ENCODE peak calls at places on chromosomes 5 and 9, in eight cellular contexts. E is PC-9, Z is fibroblast of lung, W is GM23248, S is neural progenitor cell, B is HCT116, U is GM12878, J is mammary epithelial cell. L is an unnamed sample.
A peak's percentile ranks its signal among the peaks of the same experiment; 100 is the strongest.

GRCh38 chr5:153968761-153969562 is 69.7 kb downstream of the FAM114A2 start:
- DNase-seq in E (no peak), Z (no peak), W (no peak), S (no peak), B (no peak), U (no peak), J (no peak), L (no peak)

GRCh38 chr9:131714161-131714646 is 25.7 kb downstream of the RAPGEF1 start:
- DNase-seq in E (no peak), Z (peak; percentile 94), W (peak; percentile 97), S (no peak), B (no peak), U (no peak), J (peak; percentile 93), L (peak; percentile 97)

GRCh38 chr9:125820100-125820804 is 73.1 kb downstream of the PBX3 start:
- DNase-seq in E (no peak), Z (peak; percentile 57), W (no peak), S (no peak), B (no peak), U (no peak), J (no peak), L (no peak)

GRCh38 chr5:122493776-122494518 is 181.9 kb downstream of the SNCAIP start:
- DNase-seq in E (no peak), Z (peak; percentile 45), W (no peak), S (no peak), B (no peak), U (no peak), J (no peak), L (no peak)

GRCh38 chr5:135246923-135247795 is 151.9 kb downstream of the MACROH2A1 start:
- DNase-seq in E (peak; percentile 90), Z (peak; percentile 98), W (peak; percentile 98), S (no peak), B (peak; percentile 79), U (no peak), J (peak; percentile 93), L (peak; percentile 95)

GRCh38 chr5:1789838-1790462 is 9.7 kb downstream of the MRPL36 start:
- DNase-seq in E (peak; percentile 64), Z (peak; percentile 94), W (peak; percentile 84), S (no peak), B (no peak), U (no peak), J (peak; percentile 71), L (peak; percentile 89)

GRCh38 chr5:132291026-132291425 is 3.2 kb upstream of the SLC22A4 start:
- DNase-seq in E (no peak), Z (no peak), W (no peak), S (no peak), B (no peak), U (no peak), J (no peak), L (no peak)

GRCh38 chr5:160231789-160232342 is 2.6 kb downstream of the FABP6 start:
- DNase-seq in E (no peak), Z (peak; percentile 6), W (no peak), S (no peak), B (no peak), U (peak; percentile 40), J (no peak), L (no peak)

GRCh38 chr9:96087669-96088299 is 212.3 kb downstream of the ERCC6L2 start:
- DNase-seq in E (no peak), Z (no peak), W (no peak), S (peak; percentile 52), B (no peak), U (no peak), J (no peak), L (no peak)

GRCh38 chr5:134392301-134392700 is 19.4 kb downstream of the CDKN2AIPNL start:
- DNase-seq in E (no peak), Z (no peak), W (no peak), S (no peak), B (no peak), U (no peak), J (no peak), L (peak; percentile 43)

GRCh38 chr9:125126019-125126746 is 17.1 kb downstream of the SCAI start:
- DNase-seq in E (peak; percentile 39), Z (peak; percentile 100), W (peak; percentile 99), S (no peak), B (no peak), U (peak; percentile 50), J (peak; percentile 90), L (peak; percentile 99)

GRCh38 chr5:97967292-97967691 is 784.2 kb upstream of the RIOK2 start:
- DNase-seq in E (no peak), Z (no peak), W (no peak), S (no peak), B (no peak), U (no peak), J (no peak), L (no peak)

GRCh38 chr9:107810493-107810931 is 320.9 kb upstream of the KLF4 start:
- DNase-seq in E (no peak), Z (peak; percentile 20), W (peak; percentile 45), S (no peak), B (no peak), U (no peak), J (peak; percentile 21), L (peak; percentile 59)

GRCh38 chr9:87441251-87441650 is 56.4 kb upstream of the DAPK1 start:
- DNase-seq in E (no peak), Z (peak; percentile 58), W (peak; percentile 59), S (no peak), B (no peak), U (no peak), J (peak; percentile 63), L (peak; percentile 6)

GRCh38 chr5:148730272-148730954 is 76.1 kb upstream of the HTR4 start:
- DNase-seq in E (no peak), Z (peak; percentile 64), W (peak; percentile 60), S (no peak), B (no peak), U (no peak), J (peak; percentile 39), L (peak; percentile 31)

GRCh38 chr9:117290306-117290705 is 124.6 kb downstream of the ASTN2 start:
- DNase-seq in E (no peak), Z (no peak), W (no peak), S (no peak), B (no peak), U (no peak), J (no peak), L (no peak)

GRCh38 chr5:113162770-113163169 is 186.2 kb downstream of the DCP2 start:
- DNase-seq in E (peak; percentile 84), Z (peak; percentile 80), W (peak; percentile 73), S (no peak), B (peak; percentile 72), U (no peak), J (peak; percentile 90), L (peak; percentile 67)

GRCh38 chr9:17824191-17824926 is 245.5 kb downstream of the SH3GL2 start:
- DNase-seq in E (no peak), Z (peak; percentile 43), W (no peak), S (peak; percentile 46), B (no peak), U (no peak), J (no peak), L (no peak)

GRCh38 chr9:34983209-34983608 is 6.3 kb upstream of the DNAJB5 start:
- DNase-seq in E (no peak), Z (no peak), W (no peak), S (no peak), B (no peak), U (peak; percentile 48), J (no peak), L (no peak)

GRCh38 chr5:2187156-2187555 is 304.4 kb upstream of the IRX4 start:
- DNase-seq in E (no peak), Z (no peak), W (no peak), S (no peak), B (no peak), U (no peak), J (no peak), L (no peak)

GRCh38 chr9:99647617-99648016 is 174.1 kb upstream of the NR4A3 start:
- DNase-seq in E (no peak), Z (no peak), W (no peak), S (no peak), B (no peak), U (no peak), J (no peak), L (no peak)

GRCh38 chr5:160271396-160271795 is 41.0 kb downstream of the CCNJL start:
- DNase-seq in E (no peak), Z (no peak), W (no peak), S (peak; percentile 42), B (no peak), U (no peak), J (no peak), L (peak; percentile 59)

GRCh38 chr9:115944166-115944948 is 209.2 kb upstream of the PAPPA start:
- DNase-seq in E (no peak), Z (peak; percentile 100), W (peak; percentile 97), S (peak; percentile 4), B (no peak), U (no peak), J (peak; percentile 98), L (peak; percentile 100)
- H2AFZ ChIP-seq in E (no peak overlapping the region), Z (no peak overlapping the region), W (peak overlapping the region; percentile 4), S (peak overlapping the region; percentile 32), B (no peak overlapping the region), U (no peak overlapping the region), J (peak overlapping the region; percentile 65), L (no peak overlapping the region)

GRCh38 chr5:124910354-124911016 is 164.0 kb upstream of the ZNF608 start:
- DNase-seq in E (no peak), Z (no peak), W (no peak), S (no peak), B (no peak), U (no peak), J (no peak), L (no peak)

GRCh38 chr5:124909734-124910133 is 163.3 kb upstream of the ZNF608 start:
- DNase-seq in E (no peak), Z (no peak), W (no peak), S (no peak), B (no peak), U (no peak), J (no peak), L (no peak)

GRCh38 chr5:124907098-124907644 is 160.7 kb upstream of the ZNF608 start:
- DNase-seq in E (no peak), Z (no peak), W (no peak), S (no peak), B (no peak), U (no peak), J (peak; percentile 44), L (no peak)

GRCh38 chr5:124906339-124907097 is 160.1 kb upstream of the ZNF608 start:
- DNase-seq in E (no peak), Z (peak; percentile 78), W (peak; percentile 82), S (peak; percentile 53), B (no peak), U (no peak), J (peak; percentile 32), L (peak; percentile 90)

GRCh38 chr5:124908603-124909451 is 162.4 kb upstream of the ZNF608 start:
- DNase-seq in E (peak; percentile 67), Z (peak; percentile 77), W (peak; percentile 43), S (peak; percentile 36), B (no peak), U (peak; percentile 75), J (peak; percentile 45), L (peak; percentile 79)
- H2AFZ ChIP-seq in E (no peak overlapping the region), Z (no peak overlapping the region), W (no peak overlapping the region), S (no peak overlapping the region), B (no peak overlapping the region), U (no peak overlapping the region), J (no peak overlapping the region), L (no peak overlapping the region)

GRCh38 chr5:176441921-176442323 is 6.3 kb upstream of the FAF2 start:
- DNase-seq in E (peak; percentile 45), Z (peak; percentile 34), W (peak; percentile 68), S (peak; percentile 18), B (no peak), U (no peak), J (peak; percentile 43), L (peak; percentile 73)
- H2AFZ ChIP-seq in E (no peak overlapping the region), Z (no peak overlapping the region), W (peak overlapping the region; percentile 29), S (peak overlapping the region; percentile 86), B (peak overlapping the region; percentile 16), U (no peak overlapping the region), J (no peak overlapping the region), L (no peak overlapping the region)

GRCh38 chr5:144017119-144017518 is 153.3 kb downstream of the YIPF5 start:
- DNase-seq in E (no peak), Z (no peak), W (no peak), S (no peak), B (no peak), U (no peak), J (no peak), L (no peak)
- H2AFZ ChIP-seq in E (no peak overlapping the region), Z (no peak overlapping the region), W (peak overlapping the region; percentile 55), S (no peak overlapping the region), B (no peak overlapping the region), U (no peak overlapping the region), J (no peak overlapping the region), L (no peak overlapping the region)

L was measured in mesenchymal stem cell.